ENCODE peak calls at places on chromosomes 4 and X, in seven cellular contexts. G is mesendoderm; T is CD4-positive, alpha-beta T cell; I is lower leg skin; Z is naive B cell; P is hypothalamus; W is AG08396. B is an unnamed sample.

GRCh38 chr4:70849277-70849676 is 9.6 kb upstream of the GRSF1 start:
- DNase-seq in G (no peak), T (no peak), I (no peak), Z (no peak), P (no peak), W (no peak), B (no peak)

GRCh38 chr4:113382704-113383103 is 333.3 kb downstream of the ANK2 start:
- DNase-seq in G (no peak), T (no peak), I (no peak), Z (no peak), P (no peak), W (no peak), B (no peak)

GRCh38 chr4:39256436-39256835 is 74.1 kb downstream of the WDR19 start:
- DNase-seq in G (peak; percentile 36), T (no peak), I (no peak), Z (no peak), P (no peak), W (no peak), B (peak; percentile 36)

GRCh38 chrX:8453619-8454018 is 11.0 kb upstream of the VCX3B start:
- DNase-seq in G (no peak), T (no peak), I (no peak), Z (no peak), P (no peak), W (no peak), B (no peak)

GRCh38 chrX:119614776-119615175 is 8.6 kb upstream of the NKRF start:
- DNase-seq in G (no peak), T (no peak), I (no peak), Z (no peak), P (no peak), W (no peak), B (no peak)

GRCh38 chrX:43861750-43862149 is 20.5 kb downstream of the MAOB start:
- DNase-seq in G (no peak), T (no peak), I (no peak), Z (no peak), P (no peak), W (no peak), B (no peak)

GRCh38 chr4:184487503-184487902 is 13.2 kb upstream of the IRF2 start:
- DNase-seq in G (no peak), T (no peak), I (no peak), Z (no peak), P (no peak), W (no peak), B (no peak)

GRCh38 chr4:53914313-53915016 is 149.9 kb downstream of the CHIC2 start:
- DNase-seq in G (no peak), T (no peak), I (no peak), Z (no peak), P (no peak), W (peak; percentile 60), B (peak; percentile 60)

GRCh38 chrX:22603060-22603459 is 330.3 kb downstream of the CBLL2 start:
- DNase-seq in G (no peak), T (no peak), I (no peak), Z (no peak), P (no peak), W (no peak), B (no peak)

GRCh38 chrX:85111347-85111746 is 107.7 kb downstream of the APOOL start:
- DNase-seq in G (no peak), T (no peak), I (no peak), Z (no peak), P (no peak), W (peak; percentile 7), B (no peak)

GRCh38 chr4:147530723-147531122 is 49.8 kb downstream of the EDNRA start:
- DNase-seq in G (no peak), T (no peak), I (no peak), Z (no peak), P (no peak), W (no peak), B (peak; percentile 26)

GRCh38 chrX:56796641-56797395 is 67.8 kb downstream of the NBDY start:
- DNase-seq in G (no peak), T (no peak), I (no peak), Z (no peak), P (no peak), W (no peak), B (no peak)

GRCh38 chr4:83118869-83119268 is 4.3 kb upstream of the PLAC8 start:
- DNase-seq in G (no peak), T (no peak), I (no peak), Z (no peak), P (no peak), W (no peak), B (no peak)

GRCh38 chrX:43096830-43097229 is 318.9 kb upstream of the PPP1R2C start:
- DNase-seq in G (no peak), T (no peak), I (no peak), Z (peak; percentile 3), P (no peak), W (no peak), B (no peak)